ENCODE peak calls at places on chromosomes 5 and 9, in four cellular contexts. B, N, R and C are unnamed samples.

GRCh38 chr5:67538855-67539506 is 342.4 kb upstream of the CD180 start:
- DNase-seq in B (no peak), N (no peak), R (no peak), C (no peak)

GRCh38 chr9:20853866-20854265 is 169.8 kb downstream of the FOCAD start:
- DNase-seq in B (no peak), N (no peak), R (no peak), C (no peak)

GRCh38 chr5:154174091-154174490 is 16.4 kb upstream of the GALNT10 start:
- DNase-seq in B (no peak), N (no peak), R (no peak), C (no peak)

GRCh38 chr5:138654281-138654867 is 79.2 kb upstream of the HSPA9 start:
- DNase-seq in B (peak), N (no peak), R (no peak), C (no peak)

GRCh38 chr5:133356386-133357331 is 255.7 kb downstream of the FSTL4 start:
- DNase-seq in B (no peak), N (no peak), R (peak), C (no peak)

GRCh38 chr5:152546493-152546892 is 141.4 kb upstream of the NMUR2 start:
- DNase-seq in B (no peak), N (no peak), R (no peak), C (no peak)

GRCh38 chr9:90290716-90291485 is 351.7 kb downstream of the DIRAS2 start:
- DNase-seq in B (no peak), N (no peak), R (no peak), C (no peak)

GRCh38 chr9:126832440-126832839 is 27.6 kb downstream of the ZBTB43 start:
- DNase-seq in B (no peak), N (no peak), R (no peak), C (no peak)

GRCh38 chr9:33375841-33376321 is 26.5 kb downstream of the AQP7 start:
- DNase-seq in B (no peak), N (no peak), R (peak), C (no peak)

GRCh38 chr5:125198270-125198974 is 452.0 kb upstream of the ZNF608 start:
- DNase-seq in B (no peak), N (peak), R (peak), C (peak)

GRCh38 chr5:137604348-137605095 is 105.4 kb upstream of the SPOCK1 start:
- DNase-seq in B (no peak), N (no peak), R (no peak), C (no peak)

GRCh38 chr9:80125731-80126264 is 554.0 kb downstream of the TLE4 start:
- DNase-seq in B (no peak), N (no peak), R (no peak), C (no peak)

GRCh38 chr9:34573599-34574325 is 15.8 kb downstream of the CNTFR start:
- DNase-seq in B (no peak), N (no peak), R (no peak), C (no peak)

GRCh38 chr5:142017832-142018427 is 5.1 kb upstream of the GNPDA1 start:
- DNase-seq in B (peak), N (no peak), R (no peak), C (no peak)

GRCh38 chr9:93223241-93224180 is 39.6 kb downstream of the WNK2 start:
- DNase-seq in B (no peak), N (no peak), R (no peak), C (peak)

GRCh38 chr5:149001154-149001553 is 61.7 kb downstream of the SH3TC2 start:
- DNase-seq in B (no peak), N (no peak), R (no peak), C (peak)

GRCh38 chr5:72558383-72558782 is 51.2 kb upstream of the ZNF366 start:
- DNase-seq in B (no peak), N (no peak), R (no peak), C (peak)

GRCh38 chr5:41918105-41918504 is 7.0 kb upstream of the FBXO4 start:
- DNase-seq in B (no peak), N (no peak), R (no peak), C (no peak)

GRCh38 chr5:131329187-131329540 is 65.3 kb downstream of the CDC42SE2 start:
- DNase-seq in B (no peak), N (no peak), R (no peak), C (no peak)

GRCh38 chr9:95315108-95315746 is 2.3 kb downstream of the FANCC start:
- DNase-seq in B (peak), N (no peak), R (no peak), C (no peak)

GRCh38 chr5:168647083-168647482 is 67.9 kb upstream of the PANK3 start:
- DNase-seq in B (no peak), N (no peak), R (no peak), C (peak)

GRCh38 chr5:87195616-87196015 is 72.1 kb upstream of the RASA1 start:
- DNase-seq in B (no peak), N (no peak), R (no peak), C (no peak)

GRCh38 chr5:139461698-139462097 is 845 bp downstream of the ECSCR start:
- DNase-seq in B (no peak), N (no peak), R (no peak), C (peak)

GRCh38 chr9:70403618-70404025 is 10.8 kb downstream of the KLF9 start:
- DNase-seq in B (no peak), N (no peak), R (no peak), C (no peak)

GRCh38 chr5:77861576-77861975 is 85.4 kb upstream of the TBCA start:
- DNase-seq in B (no peak), N (no peak), R (no peak), C (no peak)

GRCh38 chr9:112280904-112281303 is 52.5 kb downstream of the PTBP3 start:
- DNase-seq in B (no peak), N (no peak), R (no peak), C (no peak)

DNA sequence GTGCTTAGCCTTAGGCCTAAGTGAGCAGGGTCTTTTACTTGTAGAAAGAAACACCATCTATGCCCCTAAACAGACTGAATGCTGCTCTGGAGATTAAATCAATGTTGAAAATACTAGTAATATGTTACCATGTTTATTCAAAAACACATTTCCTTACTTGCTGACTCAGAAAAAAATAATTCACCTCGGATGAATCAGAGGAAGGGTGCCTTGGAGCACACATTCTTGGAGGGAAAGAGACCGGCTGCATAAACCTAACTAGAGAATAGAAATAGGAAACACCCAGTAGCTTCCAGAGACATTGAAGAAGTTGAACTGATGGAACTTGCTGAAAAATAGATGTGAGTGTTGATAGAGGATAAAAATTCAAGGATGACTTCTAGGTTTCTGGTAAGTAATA is 77.0 kb upstream of the MINAR2 start:
- DNase-seq in B (no peak), N (no peak), R (no peak), C (peak)
- H3K4me3 ChIP-seq in B (no peak), N (no peak), R (no peak), C (no peak)

DNA sequence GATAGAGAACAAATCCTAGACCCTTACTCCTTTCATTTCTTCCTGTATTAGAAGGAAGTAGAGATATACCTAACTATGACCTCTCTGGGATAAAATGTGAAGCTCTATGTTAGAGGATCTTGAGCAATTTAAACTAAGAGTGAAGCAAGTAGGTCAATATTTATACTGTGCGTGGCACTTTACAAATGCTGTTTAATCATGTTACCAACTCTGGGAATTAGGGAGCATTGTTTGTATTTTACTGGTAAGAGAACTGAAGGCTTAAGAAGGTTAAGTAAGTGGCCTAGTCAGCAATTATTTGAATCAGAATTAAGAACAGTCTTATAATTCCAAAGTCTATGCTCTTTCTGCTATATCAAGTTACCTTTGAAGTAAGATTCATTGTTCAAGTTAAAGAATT is 12.0 kb downstream of the TNC start:
- DNase-seq in B (no peak), N (no peak), R (no peak), C (peak)
- H3K4me3 ChIP-seq in B (no peak), N (no peak), R (no peak), C (no peak)

DNA sequence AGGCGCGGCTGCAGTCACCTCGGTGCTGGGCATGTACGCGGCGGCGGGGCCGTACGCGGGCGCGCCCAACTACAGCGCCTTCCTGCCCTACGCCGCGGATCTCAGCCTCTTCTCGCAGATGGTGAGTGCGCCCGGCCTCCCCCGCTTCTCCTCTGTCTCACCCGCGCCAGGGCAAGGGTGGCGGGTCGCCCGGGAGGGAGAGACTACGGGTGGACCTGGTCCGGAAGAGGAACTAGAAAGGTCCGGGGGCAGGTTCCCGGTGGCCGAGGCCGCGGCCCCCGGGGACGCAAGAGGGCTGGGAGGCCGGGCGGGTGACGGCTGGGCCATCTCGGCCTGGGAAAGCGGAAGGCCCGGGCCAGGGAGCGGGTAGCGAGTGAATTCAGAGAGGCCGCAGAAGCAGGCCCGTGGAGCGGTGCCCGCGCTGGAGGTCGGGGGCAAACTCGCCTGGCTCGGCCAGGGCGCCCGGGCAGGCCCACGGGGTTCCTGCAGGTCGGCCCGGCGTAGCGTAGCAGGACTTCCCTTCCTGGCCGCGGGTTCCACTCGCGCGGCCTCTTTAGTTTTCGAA is 711 bp downstream of the IRX1 start:
- DNase-seq in B (no peak), N (no peak), R (no peak), C (peak)
- H3K4me3 ChIP-seq in B (no peak), N (peak), R (peak), C (peak)

GRCh38 chr9:128807827-128808226 is 10.5 kb upstream of the ENDOG start:
- DNase-seq in B (no peak), N (no peak), R (no peak), C (no peak)
- H3K4me3 ChIP-seq in B (no peak), N (no peak), R (no peak), C (no peak)

GRCh38 chr5:34967540-34967939 is 38.2 kb downstream of the DNAJC21 start:
- DNase-seq in B (no peak), N (no peak), R (no peak), C (no peak)

GRCh38 chr5:34970552-34970951 is 41.2 kb downstream of the DNAJC21 start:
- DNase-seq in B (no peak), N (no peak), R (no peak), C (no peak)

GRCh38 chr5:34968258-34968657 is 38.9 kb downstream of the DNAJC21 start:
- DNase-seq in B (no peak), N (no peak), R (no peak), C (no peak)
- H3K4me3 ChIP-seq in B (no peak), N (no peak), R (no peak), C (no peak)

GRCh38 chr5:95957804-95958203 is 3.8 kb downstream of the ELL2 start:
- DNase-seq in B (no peak), N (no peak), R (no peak), C (no peak)
- H3K4me3 ChIP-seq in B (no peak), N (no peak), R (peak), C (peak)

GRCh38 chr5:170388240-170388639 is 927 bp downstream of the KCNMB1 start:
- DNase-seq in B (no peak), N (no peak), R (no peak), C (no peak)

GRCh38 chr5:170389250-170389902 is at the start of gene KCNMB1:
- DNase-seq in B (peak), N (no peak), R (no peak), C (no peak)

GRCh38 chr5:170386743-170387142 is 2.4 kb downstream of the KCNMB1 start:
- DNase-seq in B (no peak), N (no peak), R (no peak), C (no peak)

GRCh38 chr5:170388818-170389217 is 349 bp downstream of the KCNMB1 start:
- DNase-seq in B (no peak), N (no peak), R (no peak), C (no peak)

DNA sequence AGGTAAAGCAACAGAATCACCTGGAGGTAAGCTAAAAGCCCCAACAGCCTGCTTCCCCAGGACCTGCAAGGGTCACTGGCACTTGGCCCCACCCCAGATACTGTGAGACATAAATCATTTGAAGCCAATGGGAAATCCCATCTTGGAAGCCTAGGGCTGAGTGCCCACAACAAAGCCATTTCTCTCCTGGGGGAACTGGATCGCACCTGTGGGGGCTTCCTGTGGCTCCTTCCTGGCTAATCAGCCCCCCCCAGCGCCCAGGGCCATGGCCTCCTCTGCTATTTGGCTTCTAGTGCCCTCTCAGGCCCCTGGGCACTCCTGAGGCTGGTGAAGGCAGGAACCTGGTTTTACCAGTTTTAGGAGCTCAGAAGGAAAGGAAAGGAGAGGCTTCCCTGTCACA is 1.4 kb downstream of the KCNMB1 start:
- DNase-seq in B (no peak), N (no peak), R (no peak), C (no peak)
- H3K4me3 ChIP-seq in B (no peak), N (no peak), R (no peak), C (no peak)

DNA sequence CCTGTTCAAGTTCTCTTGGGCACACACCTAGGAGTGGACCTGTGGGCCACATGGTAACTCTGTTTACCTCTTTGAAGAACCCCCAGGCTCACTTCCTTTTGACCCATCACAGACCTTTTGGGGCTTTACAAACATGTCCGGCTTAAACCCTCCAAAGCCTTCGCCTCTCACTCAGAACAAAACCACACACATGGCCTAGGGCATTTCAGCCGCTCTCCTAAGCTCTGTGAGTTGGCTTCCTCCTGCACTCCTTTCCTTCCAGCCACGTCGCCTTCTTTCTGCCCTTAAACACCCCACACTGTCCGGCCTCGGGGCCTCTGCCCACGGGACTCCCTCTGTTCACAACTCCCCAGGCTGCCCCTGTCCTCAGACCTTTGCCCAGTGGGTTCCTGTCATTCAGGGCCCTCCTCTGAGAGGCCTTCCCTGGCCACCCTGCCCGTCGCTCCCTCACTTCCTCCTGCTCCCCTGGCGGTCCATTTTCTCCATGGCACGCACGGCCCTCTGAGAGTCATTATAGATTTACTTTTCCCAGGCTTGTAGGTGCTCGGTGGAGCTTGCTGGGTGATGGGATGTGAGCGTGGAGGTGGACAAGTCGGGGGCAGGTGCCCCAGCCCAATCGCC is 1.9 kb downstream of the DOK3 start:
- DNase-seq in B (peak), N (no peak), R (no peak), C (no peak)
- H3K4me3 ChIP-seq in B (peak), N (no peak), R (peak), C (no peak)

DNA sequence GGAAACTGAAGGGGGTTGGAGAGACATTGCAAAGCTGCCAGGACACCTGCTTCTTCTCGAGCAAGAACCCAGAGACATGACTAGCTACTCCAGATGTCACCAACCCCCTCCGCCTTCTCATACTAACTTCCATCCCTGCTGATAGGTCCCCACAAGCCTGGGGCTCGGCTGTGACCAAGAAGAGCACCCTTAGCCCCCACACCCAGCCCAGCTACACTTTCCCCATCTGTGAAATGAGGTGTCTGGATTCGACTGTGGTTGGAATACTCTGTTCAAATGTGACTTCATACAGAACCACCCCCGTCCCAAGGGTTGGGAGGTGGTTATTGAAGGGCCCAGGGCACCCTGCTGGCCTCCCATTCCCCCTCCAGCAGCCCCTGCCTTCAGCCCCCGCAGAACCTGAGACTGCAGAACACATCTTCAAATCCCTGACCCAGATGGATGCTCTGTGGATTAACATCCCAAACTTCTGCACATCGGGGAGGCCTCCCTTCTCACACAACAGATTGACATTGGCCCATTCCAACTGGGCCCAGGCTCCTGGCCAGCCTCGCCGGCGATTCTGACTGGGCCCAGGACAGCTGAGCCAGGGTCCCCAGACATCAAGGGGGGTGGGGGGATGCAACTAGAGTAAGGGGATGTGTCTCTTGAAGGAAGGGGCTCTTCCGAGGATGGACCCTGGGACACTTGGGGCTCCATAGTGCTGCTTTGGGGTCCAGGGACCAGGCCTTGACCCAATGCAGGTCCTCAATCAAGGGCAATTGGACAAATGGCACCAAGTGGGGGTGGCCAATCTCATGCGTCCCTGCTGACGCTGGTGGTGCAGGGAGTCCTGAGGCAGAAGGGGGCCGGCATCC is 21.7 kb upstream of the FIBCD1 start:
- DNase-seq in B (no peak), N (no peak), R (no peak), C (no peak)
- H3K4me3 ChIP-seq in B (no peak), N (no peak), R (no peak), C (no peak)

GRCh38 chr9:136725612-136726011 is 13.2 kb downstream of the DIPK1B start:
- DNase-seq in B (no peak), N (no peak), R (no peak), C (peak)

GRCh38 chr9:136728080-136728547 is 14.6 kb downstream of the LCN10 start:
- DNase-seq in B (peak), N (peak), R (peak), C (peak)

GRCh38 chr9:136728548-136729123 is 14.1 kb downstream of the LCN10 start:
- DNase-seq in B (peak), N (no peak), R (no peak), C (no peak)

GRCh38 chr9:136726118-136726517 is 13.7 kb downstream of the DIPK1B start:
- DNase-seq in B (no peak), N (no peak), R (no peak), C (no peak)

GRCh38 chr9:136726631-136727191 is 14.3 kb downstream of the DIPK1B start:
- DNase-seq in B (peak), N (no peak), R (no peak), C (peak)
- H3K4me3 ChIP-seq in B (peak), N (no peak), R (peak), C (peak)